ENCODE peak calls at places on chromosomes 16 and 17, in four cellular contexts. V, N, U and P are unnamed samples.

GRCh38 chr17:37742762-37743611 is 1.9 kb downstream of the HNF1B start:
- DNase-seq in V (no peak), N (no peak), U (peak; percentile 64), P (no peak)

GRCh38 chr17:82446124-82446523 is 4.4 kb downstream of the CYBC1 start:
- DNase-seq in V (no peak), N (no peak), U (no peak), P (no peak)

GRCh38 chr16:75758215-75758614 is 31.9 kb upstream of the CPHXL start:
- DNase-seq in V (no peak), N (no peak), U (no peak), P (no peak)

GRCh38 chr16:30064746-30065111 is 831 bp upstream of the ALDOA start:
- DNase-seq in V (no peak), N (no peak), U (no peak), P (no peak)

GRCh38 chr17:27551701-27552466 is 79.1 kb upstream of the LGALS9 start:
- DNase-seq in V (peak; percentile 52), N (no peak), U (peak; percentile 88), P (peak; percentile 75)

GRCh38 chr17:8894673-8895578 is 27.5 kb upstream of the PIK3R6 start:
- DNase-seq in V (peak; percentile 65), N (no peak), U (peak; percentile 52), P (peak; percentile 39)

GRCh38 chr16:31513126-31513525 is 4.9 kb upstream of the RUSF1 start:
- DNase-seq in V (no peak), N (no peak), U (no peak), P (no peak)

GRCh38 chr16:80682435-80683070 is 121.8 kb downstream of the CDYL2 start:
- DNase-seq in V (no peak), N (no peak), U (no peak), P (no peak)

GRCh38 chr16:47483616-47484015 is 22.5 kb downstream of the PHKB start:
- DNase-seq in V (no peak), N (no peak), U (no peak), P (no peak)

GRCh38 chr16:15690296-15690695 is 40.3 kb downstream of the NDE1 start:
- DNase-seq in V (no peak), N (no peak), U (no peak), P (no peak)

GRCh38 chr17:163514-164103 is 17.8 kb downstream of the DOC2B start:
- DNase-seq in V (peak; percentile 41), N (no peak), U (peak; percentile 21), P (no peak)

GRCh38 chr17:78818932-78819331 is 21.7 kb downstream of the USP36 start:
- DNase-seq in V (no peak), N (no peak), U (no peak), P (no peak)

GRCh38 chr16:56532714-56533113 is 12.9 kb upstream of the BBS2 start:
- DNase-seq in V (peak; percentile 27), N (no peak), U (peak; percentile 25), P (peak; percentile 26)

GRCh38 chr17:74373838-74374606 is 6.7 kb downstream of the GPR142 start:
- DNase-seq in V (no peak), N (no peak), U (peak; percentile 95), P (no peak)

GRCh38 chr17:79235808-79236207 is 161.2 kb downstream of the ENGASE start:
- DNase-seq in V (no peak), N (no peak), U (no peak), P (no peak)

GRCh38 chr16:30996324-30996999 is 11.5 kb downstream of the HSD3B7 start:
- DNase-seq in V (peak; percentile 70), N (no peak), U (peak; percentile 92), P (no peak)

GRCh38 chr17:61276806-61277205 is 122.8 kb upstream of the TBX2 start:
- DNase-seq in V (no peak), N (no peak), U (no peak), P (no peak)

GRCh38 chr16:2966803-2967184 is 2.4 kb upstream of the PAQR4 start:
- DNase-seq in V (no peak), N (no peak), U (no peak), P (no peak)

GRCh38 chr17:8223356-8224063 is 13.1 kb upstream of the AURKB start:
- DNase-seq in V (peak; percentile 55), N (no peak), U (peak; percentile 79), P (no peak)

GRCh38 chr17:52673791-52674190 is 515.3 kb upstream of the CA10 start:
- DNase-seq in V (no peak), N (no peak), U (no peak), P (no peak)

GRCh38 chr17:37392024-37392590 is 14.5 kb downstream of the ACACA start:
- DNase-seq in V (no peak), N (no peak), U (no peak), P (no peak)

GRCh38 chr16:11621920-11622651 is 35.4 kb upstream of the LITAF start:
- DNase-seq in V (no peak), N (no peak), U (no peak), P (no peak)

GRCh38 chr17:71792966-71793365 is 327.9 kb upstream of the SOX9 start:
- DNase-seq in V (no peak), N (no peak), U (no peak), P (no peak)

GRCh38 chr16:81517630-81518438 is 73.2 kb downstream of the CMIP start:
- DNase-seq in V (no peak), N (no peak), U (no peak), P (no peak)

GRCh38 chr16:26993988-26994387 is 72.7 kb upstream of the C16orf82 start:
- DNase-seq in V (no peak), N (no peak), U (no peak), P (no peak)
- TF ChIP-seq FOSL1 in V (no peak), N (no peak), U (no peak), P (no peak)

DNA sequence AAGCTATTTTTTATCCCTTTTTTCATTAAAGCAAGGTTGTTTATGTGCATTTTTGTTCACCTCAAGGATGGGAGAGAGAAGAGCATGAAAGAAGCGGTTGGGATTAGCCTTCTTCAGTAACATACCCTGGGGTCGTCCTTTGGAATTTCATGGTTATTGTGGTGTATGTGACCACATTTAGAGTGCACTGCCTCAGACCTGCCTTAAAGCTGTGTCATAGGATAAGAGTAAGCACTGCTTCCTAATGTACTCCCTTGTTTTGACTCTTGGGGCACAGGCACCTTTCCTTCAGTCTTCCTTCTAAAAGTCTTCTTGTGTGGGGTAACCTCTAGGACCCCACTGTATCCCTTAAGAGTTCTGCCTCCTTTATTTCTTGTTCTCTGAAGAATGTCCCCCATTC is 28.9 kb downstream of the TNRC6A start:
- DNase-seq in V (no peak), N (no peak), U (no peak), P (no peak)
- TF ChIP-seq FOSL1 in V (no peak), N (no peak), U (no peak), P (no peak)

GRCh38 chr17:63675607-63676539 is 24.1 kb downstream of the LIMD2 start:
- DNase-seq in V (peak; percentile 72), N (no peak), U (peak; percentile 83), P (peak; percentile 76)
- TF ChIP-seq FOSL1 in V (peak; percentile 50), N (no peak), U (no peak), P (peak; percentile 76)

DNA sequence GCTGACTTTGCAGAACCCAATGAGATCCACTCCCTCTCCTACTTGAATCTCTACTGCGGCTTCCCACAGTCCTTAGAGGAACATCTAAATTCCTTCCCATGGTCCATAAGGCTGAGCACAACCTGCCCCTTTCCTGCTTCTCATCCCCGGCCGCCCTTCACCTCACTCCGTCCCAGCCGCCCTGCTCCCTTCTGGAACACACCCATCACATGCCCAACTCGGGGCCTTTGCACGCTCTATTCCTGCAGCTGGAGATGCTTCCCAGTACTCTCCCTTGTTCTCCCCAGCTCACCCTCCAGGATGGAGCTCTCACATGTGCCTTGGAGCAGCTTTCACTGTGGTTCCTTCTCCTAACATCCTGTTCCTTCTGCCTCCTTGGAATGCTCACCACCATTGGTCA is 23.6 kb downstream of the NKD1 start:
- DNase-seq in V (no peak), N (no peak), U (no peak), P (no peak)
- TF ChIP-seq FOSL1 in V (no peak), N (no peak), U (no peak), P (no peak)

GRCh38 chr16:14140916-14141315 is 69.8 kb downstream of the MRTFB start:
- DNase-seq in V (no peak), N (no peak), U (no peak), P (no peak)

GRCh38 chr16:14135704-14136103 is 64.6 kb downstream of the MRTFB start:
- DNase-seq in V (no peak), N (no peak), U (no peak), P (no peak)

GRCh38 chr16:14133907-14134306 is 62.8 kb downstream of the MRTFB start:
- DNase-seq in V (no peak), N (no peak), U (no peak), P (no peak)

GRCh38 chr16:14139872-14140271 is 68.8 kb downstream of the MRTFB start:
- DNase-seq in V (no peak), N (no peak), U (no peak), P (no peak)
- TF ChIP-seq FOSL1 in V (no peak), N (no peak), U (no peak), P (no peak)